ENCODE peak calls at places on chromosomes 6 and 20, in four cellular contexts. S is NCI-H460, W is choroid plexus epithelial cell, G is MM.1S. Y is an unnamed sample.
A peak's percentile ranks its signal among the peaks of the same experiment; 100 is the strongest.

GRCh38 chr6:12608016-12608860 is 108.3 kb upstream of the PHACTR1 start:
- DNase-seq in S (no peak), W (peak; percentile 53), G (peak; percentile 76), Y (peak; percentile 33)

GRCh38 chr6:46652603-46653438 is at the start of the genes CYP39A1 and SLC25A27:
- DNase-seq in S (peak; percentile 80), W (peak; percentile 87), G (peak; percentile 87), Y (peak; percentile 78)

GRCh38 chr6:7909323-7910276 is 988 bp downstream of the TXNDC5 start:
- DNase-seq in S (no peak), W (peak; percentile 31), G (peak; percentile 36), Y (peak; percentile 42)

GRCh38 chr6:40804905-40805304 is 217.7 kb upstream of the LRFN2 start:
- DNase-seq in S (no peak), W (peak; percentile 6), G (no peak), Y (no peak)

GRCh38 chr20:38133680-38134426 is 31.2 kb downstream of the TGM2 start:
- DNase-seq in S (no peak), W (peak; percentile 54), G (no peak), Y (no peak)

GRCh38 chr6:44257007-44257752 is at the start of gene SLC35B2:
- DNase-seq in S (no peak), W (peak; percentile 79), G (peak; percentile 69), Y (peak; percentile 73)

GRCh38 chr6:149078383-149078782 is 239.1 kb upstream of the TAB2 start:
- DNase-seq in S (no peak), W (peak; percentile 69), G (no peak), Y (no peak)

GRCh38 chr6:81381382-81381916 is 371.0 kb downstream of the TENT5A start:
- DNase-seq in S (no peak), W (no peak), G (no peak), Y (no peak)

GRCh38 chr6:46051962-46052361 is 36.3 kb upstream of the CLIC5 start:
- DNase-seq in S (no peak), W (peak; percentile 71), G (no peak), Y (peak; percentile 10)

GRCh38 chr20:3190681-3191111 is 13.8 kb downstream of the DDRGK1 start:
- DNase-seq in S (no peak), W (no peak), G (no peak), Y (no peak)

GRCh38 chr20:24468401-24469115 is 871 bp upstream of the SYNDIG1 start:
- DNase-seq in S (no peak), W (no peak), G (no peak), Y (no peak)

GRCh38 chr6:43764767-43765166 is 5.2 kb upstream of the VEGFA start:
- DNase-seq in S (no peak), W (no peak), G (no peak), Y (no peak)

GRCh38 chr6:125812394-125813231 is 21.9 kb downstream of the NCOA7 start:
- DNase-seq in S (no peak), W (peak; percentile 97), G (no peak), Y (peak; percentile 98)

GRCh38 chr6:156395276-156395675 is 381.9 kb upstream of the ARID1B start:
- DNase-seq in S (no peak), W (no peak), G (peak; percentile 84), Y (no peak)